ENCODE peak calls at places on chromosomes 13 and 19, in ten cellular contexts. R is breast epithelium, P is heart left ventricle, J is suprapubic skin, H is psoas muscle, W is colonic mucosa, Y is right lobe of liver, A is DND-41, E is HCT116, C is ascending aorta. D is an unnamed sample.
A peak's percentile ranks its signal among the peaks of the same experiment; 100 is the strongest.

GRCh38 chr13:35143123-35143522 is 201.1 kb downstream of the NBEA start:
- DNase-seq in Y (no peak), H (no peak), R (no peak), A (no peak), P (no peak), J (no peak), E (no peak), W (no peak), C (no peak), D (no peak)

GRCh38 chr13:51542358-51542972 is 41.8 kb upstream of the WDFY2 start:
- DNase-seq in A (no peak), P (no peak), Y (no peak), C (no peak), R (no peak), H (no peak), J (no peak), E (no peak), W (no peak), D (no peak)

GRCh38 chr19:7400815-7401214 is 52.1 kb downstream of the ARHGEF18 start:
- DNase-seq in Y (no peak), H (no peak), R (no peak), P (no peak), C (no peak), A (no peak), W (no peak), E (no peak), J (no peak), D (no peak)

GRCh38 chr13:34223984-34224383 is 406.0 kb downstream of the RFC3 start:
- DNase-seq in W (no peak), H (no peak), P (no peak), C (no peak), E (no peak), J (no peak), A (no peak), Y (no peak), R (no peak), D (no peak)

GRCh38 chr19:33259532-33259931 is 33.9 kb upstream of the SLC7A10 start:
- DNase-seq in A (no peak), C (peak; percentile 29), J (no peak), R (no peak), E (no peak), W (no peak), Y (no peak), H (no peak), P (no peak), D (no peak)

GRCh38 chr13:27721681-27722080 is 70.6 kb upstream of the GSX1 start:
- DNase-seq in R (no peak), P (no peak), A (no peak), H (no peak), W (no peak), Y (no peak), J (no peak), E (no peak), C (no peak), D (no peak)

GRCh38 chr13:111967572-111968201 is 99.3 kb upstream of the SOX1 start:
- DNase-seq in R (no peak), J (peak; percentile 47), Y (no peak), H (no peak), A (no peak), E (no peak), P (no peak), W (no peak), C (no peak), D (no peak)

GRCh38 chr19:1133471-1133929 is 29.7 kb downstream of the GPX4 start:
- DNase-seq in W (peak; percentile 45), A (peak; percentile 55), C (no peak), H (no peak), P (no peak), E (peak; percentile 34), J (no peak), Y (no peak), R (no peak), D (no peak)

GRCh38 chr19:15584095-15584494 is 30.9 kb upstream of the CYP4F8 start:
- DNase-seq in C (no peak), Y (no peak), H (no peak), E (no peak), P (no peak), J (no peak), R (no peak), W (no peak), A (no peak), D (no peak)

GRCh38 chr13:72132065-72132464 is 265.1 kb upstream of the DACH1 start:
- DNase-seq in A (no peak), E (no peak), H (no peak), P (no peak), C (no peak), R (no peak), W (no peak), J (no peak), Y (no peak), D (no peak)

GRCh38 chr13:102089177-102089576 is 312.7 kb downstream of the FGF14 start:
- DNase-seq in E (no peak), J (no peak), C (no peak), P (no peak), H (no peak), W (no peak), Y (no peak), R (no peak), A (no peak), D (no peak)

GRCh38 chr13:112244495-112245177 is 131.5 kb upstream of the SPACA7 start:
- DNase-seq in R (no peak), H (no peak), A (no peak), W (peak; percentile 6), E (no peak), Y (no peak), P (no peak), C (no peak), J (peak; percentile 45), D (no peak)

GRCh38 chr13:73367886-73368285 is 309.1 kb downstream of the KLF5 start:
- DNase-seq in A (no peak), E (no peak), R (no peak), Y (no peak), P (no peak), J (no peak), H (no peak), C (no peak), W (no peak), D (no peak)

GRCh38 chr19:12052057-12052570 is 647 bp downstream of the ZNF878 start:
- DNase-seq in W (peak; percentile 31), H (no peak), P (no peak), A (no peak), E (no peak), R (no peak), C (no peak), J (no peak), Y (no peak), D (no peak)

DNA sequence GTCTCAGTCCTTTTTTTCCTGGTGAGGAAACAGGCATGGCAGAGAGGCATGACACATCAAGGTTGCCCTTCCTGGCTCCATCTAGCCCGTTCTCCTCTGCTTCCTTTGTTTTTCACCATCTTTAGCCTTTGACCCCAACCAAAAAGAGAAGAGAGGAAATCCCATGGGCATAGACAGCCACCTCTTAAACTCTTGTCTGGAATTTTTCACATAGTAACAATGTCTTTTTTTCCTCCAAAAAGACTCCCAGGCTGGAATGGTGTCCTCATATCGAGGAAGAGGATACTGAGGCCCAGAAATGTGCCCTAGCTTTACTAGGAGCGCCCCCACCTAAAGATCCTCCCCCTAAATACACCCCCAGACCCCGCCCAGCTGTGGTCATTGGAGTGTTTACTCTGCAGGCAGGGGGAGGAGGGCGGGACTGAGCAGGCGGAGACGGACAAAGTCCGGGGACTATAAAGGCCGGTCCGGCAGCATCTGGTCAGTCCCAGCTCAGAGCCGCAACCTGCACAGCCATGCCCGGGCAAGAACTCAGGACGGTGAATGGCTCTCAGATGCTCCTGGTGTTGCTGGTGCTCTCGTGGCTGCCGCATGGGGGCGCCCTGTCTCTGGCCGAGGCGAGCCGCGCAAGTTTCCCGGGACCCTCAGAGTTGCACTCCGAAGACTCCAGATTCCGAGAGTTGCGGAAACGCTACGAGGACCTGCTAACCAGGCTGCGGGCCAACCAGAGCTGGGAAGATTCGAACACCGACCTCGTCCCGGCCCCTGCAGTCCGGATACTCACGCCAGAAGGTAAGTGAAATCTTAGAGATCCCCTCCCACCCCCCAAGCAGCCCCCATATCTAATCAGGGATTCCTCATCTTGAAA is at the start of gene GDF15:
- DNase-seq in C (no peak), A (no peak), H (peak; percentile 59), P (peak; percentile 56), R (peak; percentile 69), J (peak; percentile 87), Y (peak; percentile 94), E (peak; percentile 90), W (peak; percentile 98), D (no peak)
- TF ChIP-seq CTCF in C (peak; percentile 45), A (no peak), H (peak; percentile 28), P (peak; percentile 31), R (no peak), J (peak; percentile 57), Y (peak; percentile 72), E (peak; percentile 95), W (peak; percentile 75), D (peak; percentile 80)

GRCh38 chr13:93227906-93228801 is 1.5 kb downstream of the GPC6 start:
- DNase-seq in R (no peak), P (peak; percentile 48), E (no peak), A (no peak), W (peak; percentile 34), H (peak; percentile 56), J (no peak), Y (peak; percentile 63), C (no peak), D (no peak)
- H3K4me3 ChIP-seq in R (peak overlapping the region; percentile 71), P (peak overlapping the region; percentile 58), E (no peak overlapping the region), A (no peak overlapping the region), W (peak overlapping the region; percentile 40), H (peak overlapping the region; percentile 59), J (peak overlapping the region; percentile 54), Y (peak overlapping the region; percentile 76), C (peak overlapping the region; percentile 74), D (peak overlapping the region; percentile 76)

GRCh38 chr19:3298853-3299449 is 67.4 kb upstream of the NFIC start:
- DNase-seq in H (no peak), W (no peak), P (no peak), E (no peak), Y (no peak), R (no peak), C (no peak), A (no peak), J (no peak), D (no peak)

GRCh38 chr19:3304871-3305423 is 61.4 kb upstream of the NFIC start:
- DNase-seq in J (no peak), R (peak; percentile 79), E (peak; percentile 56), W (peak; percentile 83), Y (peak; percentile 61), A (peak; percentile 84), P (peak; percentile 51), H (peak; percentile 61), C (no peak), D (peak; percentile 55)

GRCh38 chr19:3302755-3303154 is 63.6 kb upstream of the NFIC start:
- DNase-seq in Y (no peak), H (no peak), J (no peak), P (no peak), C (no peak), A (peak; percentile 18), W (no peak), R (no peak), E (peak; percentile 35), D (no peak)
- TF ChIP-seq CTCF in Y (no peak), H (no peak), J (no peak), P (no peak), C (no peak), A (peak; percentile 43), W (no peak), R (no peak), E (peak; percentile 28), D (peak; percentile 15)

DNA sequence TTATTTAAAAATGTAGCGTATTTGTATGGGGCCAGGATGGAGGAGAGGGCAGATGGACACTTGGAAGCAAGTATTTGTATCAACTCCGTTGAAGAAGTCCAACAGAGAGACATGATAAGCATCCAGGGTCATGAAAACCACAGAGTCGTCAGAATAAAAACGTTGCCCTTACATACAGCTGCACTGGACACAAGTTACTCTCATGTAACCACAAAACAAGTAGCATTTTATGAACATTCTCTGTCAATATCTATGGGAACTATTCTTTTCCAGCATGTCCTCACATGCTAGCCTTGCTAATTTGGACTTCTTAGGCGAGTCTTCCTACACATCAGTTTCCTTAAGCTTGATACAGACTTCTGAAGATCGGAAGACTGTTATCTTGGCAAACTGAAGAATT is 35.0 kb downstream of the EFNB2 start:
- DNase-seq in A (no peak), H (no peak), E (no peak), P (no peak), W (no peak), J (no peak), C (no peak), R (no peak), Y (no peak), D (no peak)
- H3K4me3 ChIP-seq in A (no peak overlapping the region), H (peak overlapping the region; percentile 33), E (no peak overlapping the region), P (no peak overlapping the region), W (no peak overlapping the region), J (no peak overlapping the region), C (no peak overlapping the region), R (no peak overlapping the region), Y (no peak overlapping the region), D (no peak overlapping the region)